ENCODE peak calls at places on chromosomes 4 and X, in five cellular contexts. One of them, this sample, is unnamed. For H3K4me1, the result is how much of the 10 kb centered on the place peaks cover.

GRCh38 chr4:75555294-75556164 is at the start of gene ODAPH:
- DNase-seq in IMR-90: peak
- DNase-seq in GM12878: peak
- DNase-seq in HepG2: no peak
- DNase-seq in K562: no peak
- DNase-seq in this sample: peak

GRCh38 chrX:94288972-94289371 is 615.0 kb downstream of the FAM133A start:
- DNase-seq in IMR-90: no peak
- DNase-seq in GM12878: no peak
- DNase-seq in HepG2: no peak
- DNase-seq in K562: no peak
- DNase-seq in this sample: no peak

GRCh38 chr4:181475781-181476180 is 767.4 kb upstream of the TENM3 start:
- DNase-seq in IMR-90: no peak
- DNase-seq in GM12878: no peak
- DNase-seq in HepG2: no peak
- DNase-seq in K562: no peak
- DNase-seq in this sample: no peak

GRCh38 chrX:123859409-123859827 is 435 bp upstream of the XIAP start:
- DNase-seq in IMR-90: no peak
- DNase-seq in GM12878: peak
- DNase-seq in HepG2: no peak
- DNase-seq in K562: no peak
- DNase-seq in this sample: no peak

GRCh38 chrX:8987672-8988250 is 46.2 kb downstream of the FAM9B start:
- DNase-seq in IMR-90: no peak
- DNase-seq in GM12878: no peak
- DNase-seq in HepG2: no peak
- DNase-seq in K562: no peak
- DNase-seq in this sample: no peak

GRCh38 chr4:42608551-42608950 is 48.4 kb downstream of the ATP8A1 start:
- DNase-seq in IMR-90: no peak
- DNase-seq in GM12878: no peak
- DNase-seq in HepG2: no peak
- DNase-seq in K562: no peak
- DNase-seq in this sample: no peak

GRCh38 chr4:115470763-115471162 is 357.3 kb upstream of the NDST4 start:
- DNase-seq in IMR-90: no peak
- DNase-seq in GM12878: no peak
- DNase-seq in HepG2: no peak
- DNase-seq in K562: no peak
- DNase-seq in this sample: no peak

GRCh38 chrX:19156223-19156622 is 34.0 kb upstream of the ADGRG2 start:
- DNase-seq in IMR-90: no peak
- DNase-seq in GM12878: no peak
- DNase-seq in HepG2: no peak
- DNase-seq in K562: no peak
- DNase-seq in this sample: no peak

GRCh38 chrX:138127314-138127713 is 561.4 kb downstream of the ZIC3 start:
- DNase-seq in IMR-90: no peak
- DNase-seq in GM12878: no peak
- DNase-seq in HepG2: no peak
- DNase-seq in K562: no peak
- DNase-seq in this sample: no peak

GRCh38 chr4:165326831-165327210 is 648 bp upstream of the MSMO1 start:
- DNase-seq in IMR-90: peak
- DNase-seq in GM12878: no peak
- DNase-seq in HepG2: peak
- DNase-seq in K562: peak
- DNase-seq in this sample: peak

GRCh38 chrX:123899701-123900100 is 39.8 kb downstream of the XIAP start:
- DNase-seq in IMR-90: peak
- DNase-seq in GM12878: no peak
- DNase-seq in HepG2: no peak
- DNase-seq in K562: no peak
- DNase-seq in this sample: no peak

GRCh38 chr4:147049940-147050852 is 104.5 kb upstream of the TTC29 start:
- DNase-seq in IMR-90: peak
- DNase-seq in GM12878: no peak
- DNase-seq in HepG2: no peak
- DNase-seq in K562: no peak
- DNase-seq in this sample: no peak

GRCh38 chr4:36332023-36332781 is 50.8 kb downstream of the DTHD1 start:
- DNase-seq in IMR-90: no peak
- DNase-seq in GM12878: peak
- DNase-seq in HepG2: no peak
- DNase-seq in K562: no peak
- DNase-seq in this sample: no peak

GRCh38 chr4:82770607-82771006 is 28.0 kb downstream of the SCD5 start:
- DNase-seq in IMR-90: no peak
- DNase-seq in GM12878: no peak
- DNase-seq in HepG2: no peak
- DNase-seq in K562: no peak
- DNase-seq in this sample: no peak

GRCh38 chrX:149830192-149830873 is 48.6 kb downstream of the MAGEA9 start:
- DNase-seq in IMR-90: peak
- DNase-seq in GM12878: peak
- DNase-seq in HepG2: no peak
- DNase-seq in K562: no peak
- DNase-seq in this sample: no peak

GRCh38 chr4:79682801-79683217 is 274.8 kb upstream of the GK2 start:
- DNase-seq in IMR-90: peak
- DNase-seq in GM12878: no peak
- DNase-seq in HepG2: no peak
- DNase-seq in K562: no peak
- DNase-seq in this sample: no peak

DNA sequence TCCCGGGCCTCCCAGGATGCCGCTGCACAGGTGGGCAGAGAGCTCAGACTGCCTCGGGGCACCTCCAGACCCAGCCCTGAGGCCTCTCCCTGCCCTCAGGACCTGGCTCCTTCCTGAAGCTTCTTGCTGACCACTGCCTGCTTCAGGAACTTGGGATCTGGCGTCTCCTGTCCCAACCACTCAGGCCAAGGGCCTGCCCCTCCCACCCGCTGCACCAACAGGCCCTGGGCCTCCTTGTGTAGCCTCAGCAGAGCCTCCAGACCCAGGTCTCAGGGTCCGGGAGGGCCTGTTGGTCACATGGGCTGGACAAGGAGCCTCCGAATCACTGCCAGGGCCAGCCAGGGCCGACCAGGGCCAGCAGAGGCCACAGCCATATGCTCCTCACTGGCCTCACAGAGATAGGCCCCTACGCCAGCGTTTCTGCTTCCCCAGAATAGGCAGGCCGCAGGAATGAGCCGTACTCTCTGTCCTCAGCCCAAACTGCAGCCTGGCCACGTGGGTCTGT is 2.8 kb downstream of the MXD4 start:
- DNase-seq in IMR-90: no peak
- DNase-seq in GM12878: no peak
- DNase-seq in HepG2: no peak
- DNase-seq in K562: no peak
- DNase-seq in this sample: no peak
- H3K4me1 ChIP-seq in IMR-90: under half
- H3K4me1 ChIP-seq in GM12878: under half
- H3K4me1 ChIP-seq in HepG2: under half
- H3K4me1 ChIP-seq in K562: under half
- H3K4me1 ChIP-seq in this sample: under half

DNA sequence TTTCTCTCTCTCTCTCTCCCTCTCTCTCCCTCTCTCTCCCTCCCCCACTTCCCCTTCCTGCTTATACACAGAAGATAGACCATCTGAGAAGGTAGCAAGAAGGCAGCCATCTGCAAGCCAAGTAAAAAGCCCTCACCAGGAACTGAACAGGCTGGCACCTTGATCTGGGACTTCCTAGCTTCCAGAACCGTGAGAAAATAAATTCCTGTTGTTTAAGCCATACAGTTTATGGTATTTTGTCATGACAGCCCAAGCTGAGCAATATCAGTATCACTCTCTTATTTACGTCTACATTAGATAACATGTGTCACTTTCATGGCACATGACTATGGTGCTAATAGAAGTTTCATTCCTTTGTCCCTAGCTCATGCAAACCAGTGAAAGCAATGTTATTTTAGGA is 581.1 kb downstream of the INPP4B start:
- DNase-seq in IMR-90: peak
- DNase-seq in GM12878: no peak
- DNase-seq in HepG2: no peak
- DNase-seq in K562: no peak
- DNase-seq in this sample: peak
- TF ChIP-seq BHLHE40 in IMR-90: peak
- TF ChIP-seq BHLHE40 in GM12878: peak
- TF ChIP-seq BHLHE40 in HepG2: no peak
- TF ChIP-seq BHLHE40 in K562: no peak
- TF ChIP-seq BHLHE40 in this sample: no peak

DNA sequence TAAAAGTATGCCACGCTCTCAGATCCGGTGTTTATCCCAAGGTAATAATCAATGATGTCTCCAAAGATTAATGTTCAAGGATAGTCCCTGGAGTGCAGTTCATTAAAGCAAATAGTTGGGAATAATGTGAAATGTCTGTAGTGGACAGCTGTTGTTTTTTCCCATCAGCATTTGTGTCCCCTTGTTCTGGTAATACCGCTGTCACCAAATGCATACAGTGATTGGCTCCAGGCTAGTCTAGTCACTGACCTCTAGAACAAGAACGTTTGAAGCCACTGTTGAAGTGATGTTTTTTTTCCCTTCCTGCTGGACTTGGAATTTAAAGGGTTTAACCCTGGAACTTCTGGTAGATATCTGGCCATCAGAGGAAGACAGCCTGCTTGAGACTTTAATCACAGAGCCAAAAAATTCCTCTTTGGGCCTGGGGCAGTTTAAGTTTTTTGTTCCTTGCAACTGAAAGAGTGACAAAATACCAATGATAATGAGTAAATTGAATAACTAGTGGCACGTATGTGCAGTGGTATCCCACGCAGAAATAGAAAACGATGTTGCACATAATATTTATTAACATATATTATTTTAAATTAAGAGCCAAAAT is 30.6 kb downstream of the HSD17B11 start:
- DNase-seq in IMR-90: no peak
- DNase-seq in GM12878: no peak
- DNase-seq in HepG2: no peak
- DNase-seq in K562: no peak
- DNase-seq in this sample: no peak
- H3K4me1 ChIP-seq in IMR-90: under half
- H3K4me1 ChIP-seq in GM12878: under half
- H3K4me1 ChIP-seq in HepG2: under half
- H3K4me1 ChIP-seq in K562: under half
- H3K4me1 ChIP-seq in this sample: under half

GRCh38 chr4:105194328-105195231 is 47.9 kb downstream of the TET2 start:
- DNase-seq in IMR-90: peak
- DNase-seq in GM12878: peak
- DNase-seq in HepG2: no peak
- DNase-seq in K562: no peak
- DNase-seq in this sample: no peak
- TF ChIP-seq BHLHE40 in IMR-90: no peak
- TF ChIP-seq BHLHE40 in GM12878: peak
- TF ChIP-seq BHLHE40 in HepG2: no peak
- TF ChIP-seq BHLHE40 in K562: no peak
- TF ChIP-seq BHLHE40 in this sample: no peak

GRCh38 chr4:2619459-2619858 is 83.0 kb downstream of the FAM193A start:
- DNase-seq in IMR-90: no peak
- DNase-seq in GM12878: no peak
- DNase-seq in HepG2: no peak
- DNase-seq in K562: no peak
- DNase-seq in this sample: no peak
- H3K4me1 ChIP-seq in IMR-90: under half
- H3K4me1 ChIP-seq in GM12878: under half
- H3K4me1 ChIP-seq in HepG2: under half
- H3K4me1 ChIP-seq in K562: under half
- H3K4me1 ChIP-seq in this sample: under half

GRCh38 chrX:134512566-134512965 is 52.6 kb downstream of the HPRT1 start:
- DNase-seq in IMR-90: peak
- DNase-seq in GM12878: no peak
- DNase-seq in HepG2: peak
- DNase-seq in K562: no peak
- DNase-seq in this sample: peak
- TF ChIP-seq BHLHE40 in IMR-90: no peak
- TF ChIP-seq BHLHE40 in GM12878: no peak
- TF ChIP-seq BHLHE40 in HepG2: no peak
- TF ChIP-seq BHLHE40 in K562: no peak
- TF ChIP-seq BHLHE40 in this sample: no peak

GRCh38 chr4:153512952-153513500 is 46.9 kb downstream of the TMEM131L start:
- DNase-seq in IMR-90: peak
- DNase-seq in GM12878: no peak
- DNase-seq in HepG2: no peak
- DNase-seq in K562: no peak
- DNase-seq in this sample: no peak
- H3K4me1 ChIP-seq in IMR-90: under half
- H3K4me1 ChIP-seq in GM12878: under half
- H3K4me1 ChIP-seq in HepG2: under half
- H3K4me1 ChIP-seq in K562: under half
- H3K4me1 ChIP-seq in this sample: under half

DNA sequence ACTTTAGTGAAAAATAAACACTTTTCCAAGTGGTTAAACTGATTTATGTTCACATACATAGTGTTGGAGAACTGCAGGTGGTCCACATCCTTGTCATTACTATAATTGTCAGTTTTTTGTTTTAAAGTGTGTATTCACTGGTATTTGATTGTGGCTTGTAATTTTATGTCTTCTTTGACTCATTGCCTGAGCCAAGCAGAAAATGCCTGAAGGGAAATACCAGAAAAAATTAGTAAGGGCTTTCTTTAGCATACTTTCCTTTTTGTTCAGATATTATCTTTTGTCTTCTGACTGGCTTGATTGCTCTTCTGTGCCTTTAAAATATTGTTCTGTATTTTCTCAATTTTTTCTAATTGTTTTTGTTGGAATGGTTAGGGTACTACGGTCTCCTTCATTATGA is 981.3 kb downstream of the C4orf33 start:
- DNase-seq in IMR-90: no peak
- DNase-seq in GM12878: no peak
- DNase-seq in HepG2: no peak
- DNase-seq in K562: no peak
- DNase-seq in this sample: no peak
- TF ChIP-seq BHLHE40 in IMR-90: no peak
- TF ChIP-seq BHLHE40 in GM12878: no peak
- TF ChIP-seq BHLHE40 in HepG2: no peak
- TF ChIP-seq BHLHE40 in K562: no peak
- TF ChIP-seq BHLHE40 in this sample: no peak

DNA sequence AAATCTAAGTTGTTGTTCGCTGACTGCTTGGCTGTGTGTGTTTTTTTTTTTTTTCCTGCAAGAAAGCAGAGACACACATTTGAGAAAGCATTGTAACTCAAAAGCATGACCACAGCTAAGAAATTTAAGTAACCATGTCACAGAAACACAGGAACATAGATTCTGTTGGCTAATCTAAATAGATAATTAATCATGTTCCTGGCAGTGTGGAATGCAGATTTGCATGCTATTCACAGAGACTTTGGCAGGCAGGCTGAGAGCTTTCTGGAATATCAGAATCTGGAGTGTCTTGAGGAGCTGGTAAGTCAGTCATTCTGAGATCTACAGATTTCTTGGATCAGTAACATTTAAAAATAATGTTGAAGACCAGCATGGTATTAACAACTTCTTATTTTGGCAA is 33.3 kb upstream of the SMS start:
- DNase-seq in IMR-90: peak
- DNase-seq in GM12878: no peak
- DNase-seq in HepG2: no peak
- DNase-seq in K562: no peak
- DNase-seq in this sample: no peak
- H3K4me1 ChIP-seq in IMR-90: under half
- H3K4me1 ChIP-seq in GM12878: under half
- H3K4me1 ChIP-seq in HepG2: under half
- H3K4me1 ChIP-seq in K562: under half
- H3K4me1 ChIP-seq in this sample: under half

This sample was measured in A549.